ENCODE peak calls at places on chromosomes 12 and 14, in ten cellular contexts. One of them, this sample, is unnamed. For H3K4me1, the result is how much of the 10 kb centered on the place peaks cover.

GRCh38 chr14:78863143-78863542 is 693.0 kb downstream of the NRXN3 start:
- DNase-seq in IMR-90: peak
- DNase-seq in gastrocnemius medialis: no peak
- DNase-seq in small intestine: no peak
- DNase-seq in PC-3: peak
- DNase-seq in naive thymus-derived CD4-positive, alpha-beta T cell: no peak
- DNase-seq in tibial artery: no peak
- DNase-seq in GM23248: peak
- DNase-seq in ascending aorta: no peak
- DNase-seq in kidney: no peak
- DNase-seq in this sample: no peak

GRCh38 chr12:88310069-88310468 is 168.0 kb downstream of the TMTC3 start:
- DNase-seq in kidney: no peak
- DNase-seq in tibial artery: peak
- DNase-seq in ascending aorta: no peak
- DNase-seq in PC-3: peak
- DNase-seq in IMR-90: peak
- DNase-seq in GM23248: peak
- DNase-seq in naive thymus-derived CD4-positive, alpha-beta T cell: no peak
- DNase-seq in gastrocnemius medialis: no peak
- DNase-seq in small intestine: no peak
- DNase-seq in this sample: no peak

GRCh38 chr12:65327207-65328076 is 49.0 kb downstream of the MSRB3 start:
- DNase-seq in kidney: no peak
- DNase-seq in naive thymus-derived CD4-positive, alpha-beta T cell: no peak
- DNase-seq in ascending aorta: no peak
- DNase-seq in PC-3: no peak
- DNase-seq in tibial artery: peak
- DNase-seq in GM23248: peak
- DNase-seq in IMR-90: peak
- DNase-seq in small intestine: no peak
- DNase-seq in gastrocnemius medialis: no peak
- DNase-seq in this sample: no peak

GRCh38 chr12:70849265-70849960 is 71.1 kb downstream of the PTPRR start:
- DNase-seq in tibial artery: no peak
- DNase-seq in naive thymus-derived CD4-positive, alpha-beta T cell: no peak
- DNase-seq in PC-3: peak
- DNase-seq in IMR-90: peak
- DNase-seq in gastrocnemius medialis: no peak
- DNase-seq in kidney: no peak
- DNase-seq in ascending aorta: no peak
- DNase-seq in small intestine: peak
- DNase-seq in GM23248: peak
- DNase-seq in this sample: no peak

GRCh38 chr12:2372735-2373134 is 319.9 kb downstream of the CACNA1C start:
- DNase-seq in PC-3: no peak
- DNase-seq in naive thymus-derived CD4-positive, alpha-beta T cell: no peak
- DNase-seq in GM23248: no peak
- DNase-seq in gastrocnemius medialis: no peak
- DNase-seq in ascending aorta: no peak
- DNase-seq in IMR-90: no peak
- DNase-seq in small intestine: no peak
- DNase-seq in kidney: no peak
- DNase-seq in tibial artery: no peak
- DNase-seq in this sample: no peak

GRCh38 chr14:92105845-92106094 is 612 bp downstream of the ATXN3 start:
- DNase-seq in GM23248: peak
- DNase-seq in tibial artery: peak
- DNase-seq in naive thymus-derived CD4-positive, alpha-beta T cell: no peak
- DNase-seq in IMR-90: no peak
- DNase-seq in ascending aorta: no peak
- DNase-seq in kidney: peak
- DNase-seq in gastrocnemius medialis: peak
- DNase-seq in small intestine: peak
- DNase-seq in PC-3: peak
- DNase-seq in this sample: peak

GRCh38 chr14:21066882-21067502 is 3.1 kb upstream of the ARHGEF40 start:
- DNase-seq in ascending aorta: no peak
- DNase-seq in small intestine: no peak
- DNase-seq in PC-3: peak
- DNase-seq in GM23248: peak
- DNase-seq in tibial artery: no peak
- DNase-seq in gastrocnemius medialis: no peak
- DNase-seq in kidney: no peak
- DNase-seq in IMR-90: no peak
- DNase-seq in naive thymus-derived CD4-positive, alpha-beta T cell: no peak
- DNase-seq in this sample: no peak

GRCh38 chr12:115966376-115966775 is 311.1 kb downstream of the MED13L start:
- DNase-seq in IMR-90: no peak
- DNase-seq in small intestine: no peak
- DNase-seq in gastrocnemius medialis: no peak
- DNase-seq in ascending aorta: no peak
- DNase-seq in kidney: no peak
- DNase-seq in naive thymus-derived CD4-positive, alpha-beta T cell: no peak
- DNase-seq in tibial artery: no peak
- DNase-seq in PC-3: no peak
- DNase-seq in GM23248: no peak
- DNase-seq in this sample: no peak

GRCh38 chr12:70661762-70662161 is 24.5 kb upstream of the PTPRB start:
- DNase-seq in small intestine: no peak
- DNase-seq in naive thymus-derived CD4-positive, alpha-beta T cell: no peak
- DNase-seq in tibial artery: no peak
- DNase-seq in IMR-90: peak
- DNase-seq in gastrocnemius medialis: no peak
- DNase-seq in GM23248: peak
- DNase-seq in ascending aorta: no peak
- DNase-seq in kidney: no peak
- DNase-seq in PC-3: peak
- DNase-seq in this sample: no peak

DNA sequence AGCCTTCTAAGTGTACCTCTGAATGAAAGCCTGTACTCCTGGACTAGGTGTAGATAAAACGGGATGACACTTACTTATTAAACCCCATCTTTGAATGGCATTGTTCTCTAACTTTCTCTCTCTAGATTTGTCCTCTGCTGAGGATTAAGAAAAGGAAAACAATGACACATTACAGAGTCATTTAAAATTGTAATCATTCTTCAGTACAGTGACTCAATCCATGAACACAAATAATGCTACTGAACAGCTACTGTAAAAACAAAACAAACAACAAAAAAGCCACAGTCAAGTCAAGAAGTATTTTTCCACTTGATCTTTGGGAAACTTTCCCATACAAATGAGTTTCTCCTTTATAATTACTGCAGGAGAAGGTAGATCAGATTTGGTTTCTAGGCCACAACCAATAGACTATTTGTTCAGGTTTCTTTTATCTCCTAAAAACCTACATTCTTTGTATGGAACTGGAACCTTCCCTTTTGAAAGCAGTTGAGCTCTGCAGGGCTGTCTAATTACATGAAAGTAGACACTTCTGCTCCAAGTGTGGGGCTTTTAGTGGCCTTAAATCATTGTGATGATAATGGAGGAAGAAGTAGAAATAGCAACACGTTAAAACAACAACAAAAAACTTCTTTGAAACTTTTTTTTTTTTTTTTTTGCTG is 219.1 kb downstream of the ESR2 start:
- DNase-seq in gastrocnemius medialis: no peak
- DNase-seq in naive thymus-derived CD4-positive, alpha-beta T cell: no peak
- DNase-seq in PC-3: peak
- DNase-seq in IMR-90: peak
- DNase-seq in ascending aorta: no peak
- DNase-seq in GM23248: peak
- DNase-seq in kidney: no peak
- DNase-seq in small intestine: no peak
- DNase-seq in tibial artery: no peak
- DNase-seq in this sample: no peak
- H3K4me3 ChIP-seq in gastrocnemius medialis: no peak
- H3K4me3 ChIP-seq in naive thymus-derived CD4-positive, alpha-beta T cell: no peak
- H3K4me3 ChIP-seq in PC-3: no peak
- H3K4me3 ChIP-seq in IMR-90: no peak
- H3K4me3 ChIP-seq in ascending aorta: no peak
- H3K4me3 ChIP-seq in GM23248: no peak
- H3K4me3 ChIP-seq in kidney: no peak
- H3K4me3 ChIP-seq in small intestine: no peak
- H3K4me3 ChIP-seq in tibial artery: no peak
- H3K4me3 ChIP-seq in this sample: no peak

GRCh38 chr12:51850933-51851244 is 2.4 kb upstream of the FIGNL2 start:
- DNase-seq in PC-3: no peak
- DNase-seq in IMR-90: no peak
- DNase-seq in kidney: no peak
- DNase-seq in naive thymus-derived CD4-positive, alpha-beta T cell: no peak
- DNase-seq in ascending aorta: no peak
- DNase-seq in tibial artery: no peak
- DNase-seq in small intestine: no peak
- DNase-seq in gastrocnemius medialis: no peak
- DNase-seq in GM23248: no peak
- DNase-seq in this sample: no peak
- H3K4me1 ChIP-seq in PC-3: under half
- H3K4me1 ChIP-seq in IMR-90: under half
- H3K4me1 ChIP-seq in kidney: under half
- H3K4me1 ChIP-seq in naive thymus-derived CD4-positive, alpha-beta T cell: under half
- H3K4me1 ChIP-seq in ascending aorta: under half
- H3K4me1 ChIP-seq in tibial artery: under half
- H3K4me1 ChIP-seq in small intestine: under half
- H3K4me1 ChIP-seq in gastrocnemius medialis: under half
- H3K4me1 ChIP-seq in GM23248: under half
- H3K4me1 ChIP-seq in this sample: half or more

DNA sequence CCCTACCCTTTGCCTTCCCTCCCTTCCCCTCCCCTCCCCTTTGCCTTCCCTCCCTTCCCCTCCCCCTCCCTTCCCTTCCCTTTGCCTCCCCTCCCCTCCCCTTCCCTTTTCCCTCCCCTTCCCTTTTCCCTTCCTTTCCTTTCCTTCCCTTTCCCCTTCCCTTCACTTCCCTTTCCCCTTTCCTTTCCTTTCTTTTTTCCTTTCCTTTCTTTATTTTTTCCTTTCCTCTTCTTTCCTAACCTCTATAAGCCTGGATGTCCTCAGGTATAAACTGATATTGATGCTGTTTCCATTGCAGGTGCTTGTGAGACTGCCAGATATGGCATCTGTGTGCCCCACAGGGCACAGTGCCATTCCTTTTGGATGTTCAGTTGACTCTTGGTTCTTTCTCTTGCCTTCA is 163.2 kb downstream of the ESRRB start:
- DNase-seq in GM23248: no peak
- DNase-seq in kidney: no peak
- DNase-seq in naive thymus-derived CD4-positive, alpha-beta T cell: no peak
- DNase-seq in IMR-90: no peak
- DNase-seq in gastrocnemius medialis: no peak
- DNase-seq in ascending aorta: no peak
- DNase-seq in tibial artery: no peak
- DNase-seq in small intestine: no peak
- DNase-seq in PC-3: no peak
- DNase-seq in this sample: no peak
- H3K4me3 ChIP-seq in GM23248: no peak
- H3K4me3 ChIP-seq in kidney: no peak
- H3K4me3 ChIP-seq in naive thymus-derived CD4-positive, alpha-beta T cell: no peak
- H3K4me3 ChIP-seq in IMR-90: no peak
- H3K4me3 ChIP-seq in gastrocnemius medialis: no peak
- H3K4me3 ChIP-seq in ascending aorta: no peak
- H3K4me3 ChIP-seq in tibial artery: no peak
- H3K4me3 ChIP-seq in small intestine: no peak
- H3K4me3 ChIP-seq in PC-3: no peak
- H3K4me3 ChIP-seq in this sample: no peak

GRCh38 chr12:132344181-132344580 is 14.8 kb upstream of the GALNT9 start:
- DNase-seq in small intestine: no peak
- DNase-seq in PC-3: no peak
- DNase-seq in tibial artery: no peak
- DNase-seq in kidney: no peak
- DNase-seq in naive thymus-derived CD4-positive, alpha-beta T cell: no peak
- DNase-seq in IMR-90: no peak
- DNase-seq in gastrocnemius medialis: no peak
- DNase-seq in GM23248: no peak
- DNase-seq in ascending aorta: no peak
- DNase-seq in this sample: no peak

GRCh38 chr12:132343294-132343972 is 14.0 kb upstream of the GALNT9 start:
- DNase-seq in ascending aorta: no peak
- DNase-seq in gastrocnemius medialis: no peak
- DNase-seq in GM23248: no peak
- DNase-seq in kidney: no peak
- DNase-seq in IMR-90: no peak
- DNase-seq in PC-3: no peak
- DNase-seq in tibial artery: no peak
- DNase-seq in small intestine: no peak
- DNase-seq in naive thymus-derived CD4-positive, alpha-beta T cell: no peak
- DNase-seq in this sample: no peak

GRCh38 chr12:132345126-132345525 is 15.7 kb upstream of the GALNT9 start:
- DNase-seq in kidney: no peak
- DNase-seq in tibial artery: no peak
- DNase-seq in GM23248: no peak
- DNase-seq in PC-3: no peak
- DNase-seq in naive thymus-derived CD4-positive, alpha-beta T cell: no peak
- DNase-seq in gastrocnemius medialis: no peak
- DNase-seq in IMR-90: no peak
- DNase-seq in ascending aorta: no peak
- DNase-seq in small intestine: no peak
- DNase-seq in this sample: no peak

GRCh38 chr12:132345555-132346200 is 16.3 kb upstream of the GALNT9 start:
- DNase-seq in ascending aorta: no peak
- DNase-seq in naive thymus-derived CD4-positive, alpha-beta T cell: no peak
- DNase-seq in tibial artery: no peak
- DNase-seq in IMR-90: no peak
- DNase-seq in GM23248: no peak
- DNase-seq in gastrocnemius medialis: no peak
- DNase-seq in PC-3: no peak
- DNase-seq in small intestine: no peak
- DNase-seq in kidney: peak
- DNase-seq in this sample: no peak

DNA sequence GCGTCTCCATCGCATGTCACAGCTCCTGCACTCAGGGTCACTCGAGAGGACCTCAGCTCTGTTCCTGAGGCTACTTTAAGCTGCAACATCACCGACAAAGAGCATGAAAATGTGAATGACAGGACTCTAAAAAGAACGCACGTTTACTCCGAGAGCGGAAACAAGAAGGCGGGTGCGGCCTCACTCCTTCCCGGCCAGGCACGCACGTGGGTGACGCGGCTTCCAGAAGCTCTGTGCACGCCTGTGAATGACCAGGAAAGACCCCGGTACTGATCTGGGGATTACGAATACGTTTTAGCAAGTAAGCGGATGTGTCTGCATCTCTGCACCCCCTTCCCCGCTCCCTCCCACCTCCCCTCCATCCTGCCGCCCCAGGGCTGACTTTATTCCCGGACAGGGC is 15.2 kb upstream of the GALNT9 start:
- DNase-seq in ascending aorta: no peak
- DNase-seq in small intestine: no peak
- DNase-seq in IMR-90: no peak
- DNase-seq in naive thymus-derived CD4-positive, alpha-beta T cell: no peak
- DNase-seq in GM23248: no peak
- DNase-seq in tibial artery: no peak
- DNase-seq in kidney: no peak
- DNase-seq in PC-3: no peak
- DNase-seq in gastrocnemius medialis: no peak
- DNase-seq in this sample: no peak
- H3K4me1 ChIP-seq in ascending aorta: under half
- H3K4me1 ChIP-seq in small intestine: under half
- H3K4me1 ChIP-seq in IMR-90: under half
- H3K4me1 ChIP-seq in naive thymus-derived CD4-positive, alpha-beta T cell: under half
- H3K4me1 ChIP-seq in GM23248: under half
- H3K4me1 ChIP-seq in tibial artery: under half
- H3K4me1 ChIP-seq in kidney: under half
- H3K4me1 ChIP-seq in PC-3: under half
- H3K4me1 ChIP-seq in gastrocnemius medialis: under half
- H3K4me1 ChIP-seq in this sample: under half

This sample was measured in esophagus squamous epithelium.